ENCODE peak calls at places on chromosomes 11 and 22, in four cellular contexts. J, W, V and C are unnamed samples.

GRCh38 chr22:24550028-24550901 is 4.7 kb downstream of the GUCD1 start:
- DNase-seq in J (peak), W (no peak), V (no peak), C (no peak)

GRCh38 chr11:57092028-57092698 is 89.6 kb upstream of the LRRC55 start:
- DNase-seq in J (no peak), W (no peak), V (no peak), C (no peak)

GRCh38 chr11:109785714-109786113 is 307.5 kb upstream of the ZC3H12C start:
- DNase-seq in J (no peak), W (no peak), V (no peak), C (no peak)

GRCh38 chr11:81963018-81963417 is 770.6 kb downstream of the FAM181B start:
- DNase-seq in J (no peak), W (no peak), V (no peak), C (no peak)

GRCh38 chr11:61489833-61490585 is 18.5 kb upstream of the LRRC10B start:
- DNase-seq in J (no peak), W (no peak), V (no peak), C (no peak)

GRCh38 chr11:92245700-92246270 is 21.2 kb downstream of the FAT3 start:
- DNase-seq in J (no peak), W (no peak), V (no peak), C (no peak)

GRCh38 chr22:50699754-50700386 is 27.2 kb downstream of the SHANK3 start:
- DNase-seq in J (peak), W (no peak), V (no peak), C (peak)

GRCh38 chr11:125675196-125675595 is 5.5 kb downstream of the ACRV1 start:
- DNase-seq in J (no peak), W (no peak), V (no peak), C (no peak)

GRCh38 chr11:15293975-15294374 is 179.3 kb downstream of the INSC start:
- DNase-seq in J (no peak), W (no peak), V (no peak), C (no peak)

GRCh38 chr22:20239951-20240773 is 28.0 kb downstream of the RTN4R start:
- DNase-seq in J (no peak), W (peak), V (no peak), C (no peak)

GRCh38 chr11:76524919-76525318 is 80.1 kb downstream of the EMSY start:
- DNase-seq in J (no peak), W (no peak), V (no peak), C (no peak)

GRCh38 chr11:46330887-46331652 is 16.2 kb upstream of the DGKZ start:
- DNase-seq in J (no peak), W (no peak), V (no peak), C (no peak)

GRCh38 chr11:125626381-125626950 is 1.5 kb downstream of the CHEK1 start:
- DNase-seq in J (no peak), W (no peak), V (no peak), C (no peak)

GRCh38 chr22:44385781-44386180 is 73.0 kb upstream of the SHISAL1 start:
- DNase-seq in J (peak), W (no peak), V (no peak), C (peak)

GRCh38 chr11:1373536-1374214 is 16.1 kb upstream of the BRSK2 start:
- DNase-seq in J (no peak), W (no peak), V (no peak), C (no peak)

GRCh38 chr11:1934326-1935155 is 12.6 kb upstream of the MRPL23 start:
- DNase-seq in J (peak), W (no peak), V (no peak), C (peak)

GRCh38 chr11:86804871-86805415 is 4.6 kb downstream of the PRSS23 start:
- DNase-seq in J (no peak), W (no peak), V (no peak), C (no peak)

GRCh38 chr11:102546923-102547471 is 16.4 kb upstream of the MMP7 start:
- DNase-seq in J (no peak), W (no peak), V (no peak), C (peak)